ENCODE peak calls at places on chromosomes 1 and 21, in ten cellular contexts. T is progenitor cell of endocrine pancreas, M is H9, S is breast epithelium, V is colonic mucosa, L is B cell, C is cardiac fibroblast, B is astrocyte of the spinal cord, I is adrenal gland, E is kidney epithelial cell. X is an unnamed sample.

GRCh38 chr21:45373991-45374816 is 30.8 kb upstream of the COL18A1 start:
- DNase-seq in M (no peak), S (no peak), L (no peak), B (no peak), I (no peak), E (no peak), T (no peak), V (no peak), C (no peak), X (peak)

GRCh38 chr1:226978350-226979114 is 38.4 kb downstream of the COQ8A start:
- DNase-seq in L (no peak), M (peak), S (no peak), T (no peak), C (no peak), B (no peak), I (no peak), E (no peak), V (no peak), X (no peak)

GRCh38 chr1:13617108-13617507 is 33.5 kb downstream of the PDPN start:
- DNase-seq in S (no peak), L (no peak), B (no peak), M (no peak), V (no peak), C (peak), T (no peak), E (no peak), I (no peak), X (no peak)

GRCh38 chr1:201261771-201262547 is 21.3 kb upstream of the PKP1 start:
- DNase-seq in S (peak), T (no peak), C (peak), I (no peak), L (no peak), M (no peak), E (no peak), B (no peak), V (peak), X (peak)

GRCh38 chr1:156682166-156682890 is 5.1 kb upstream of the NES start:
- DNase-seq in V (no peak), T (no peak), S (no peak), M (peak), E (no peak), L (no peak), I (no peak), C (no peak), B (no peak), X (no peak)

GRCh38 chr21:46325073-46325912 is 1.3 kb downstream of the PCNT start:
- DNase-seq in V (peak), B (peak), E (no peak), M (peak), T (peak), L (no peak), C (peak), I (peak), S (peak), X (no peak)

GRCh38 chr1:75423616-75424015 is 187.3 kb downstream of the SLC44A5 start:
- DNase-seq in B (no peak), E (no peak), C (no peak), L (no peak), S (no peak), M (no peak), V (no peak), T (no peak), I (no peak), X (no peak)

GRCh38 chr1:222357252-222357651 is 190.7 kb downstream of the HHIPL2 start:
- DNase-seq in M (peak), E (no peak), I (no peak), V (no peak), L (no peak), T (no peak), S (no peak), C (no peak), B (no peak), X (no peak)

GRCh38 chr1:27726173-27726793 is 522 bp downstream of the FAM76A start:
- DNase-seq in M (peak), B (peak), T (peak), V (peak), E (no peak), I (peak), L (peak), C (peak), S (peak), X (peak)

GRCh38 chr1:192539450-192540132 is 36.0 kb upstream of the RGS1 start:
- DNase-seq in L (no peak), M (no peak), S (peak), E (peak), T (no peak), V (no peak), C (peak), B (peak), I (no peak), X (no peak)

GRCh38 chr1:112328600-112328999 is 67.4 kb upstream of the CTTNBP2NL start:
- DNase-seq in E (no peak), C (no peak), S (no peak), L (no peak), I (no peak), V (no peak), T (no peak), B (no peak), M (no peak), X (no peak)
- TF ChIP-seq CTCF in E (no peak), C (no peak), S (no peak), L (no peak), I (no peak), V (no peak), T (no peak), B (no peak), M (peak), X (no peak)

DNA sequence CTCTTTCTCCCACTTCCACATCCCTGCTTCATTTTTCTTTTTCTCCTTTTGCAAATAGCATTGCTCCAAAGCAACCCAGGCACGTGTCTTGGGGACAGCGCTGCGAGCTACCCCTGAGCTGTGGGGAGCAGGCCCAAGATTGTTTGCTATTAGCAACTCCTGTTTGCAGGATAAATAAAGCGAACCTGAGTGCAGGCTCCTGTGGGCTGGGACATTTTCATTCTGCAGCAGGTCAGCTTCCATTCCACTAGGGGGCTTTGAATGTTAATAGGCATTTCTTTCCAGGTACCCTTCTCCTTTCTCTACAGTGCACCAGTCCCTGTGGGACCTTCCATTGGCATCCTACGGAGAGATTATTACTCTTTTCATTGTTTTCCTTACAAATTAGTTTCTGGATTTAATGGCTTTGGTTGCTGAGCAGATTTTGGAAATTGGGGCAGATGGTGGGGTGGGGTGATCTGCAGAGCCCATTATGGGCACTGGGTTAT is 54.0 kb downstream of the OLFML3 start:
- DNase-seq in E (no peak), S (no peak), M (peak), C (peak), I (peak), L (no peak), B (no peak), V (no peak), T (peak), X (no peak)
- TF ChIP-seq CTCF in E (peak), S (no peak), M (peak), C (peak), I (peak), L (peak), B (peak), V (no peak), T (peak), X (peak)

GRCh38 chr1:116982319-116983004 is 19.1 kb upstream of the CD101 start:
- DNase-seq in M (peak), T (no peak), I (peak), E (no peak), C (no peak), B (no peak), V (peak), L (no peak), S (no peak), X (no peak)
- TF ChIP-seq CTCF in M (peak), T (no peak), I (no peak), E (no peak), C (no peak), B (no peak), V (no peak), L (no peak), S (no peak), X (no peak)

GRCh38 chr1:45750298-45751038 is at the start of gene IPP:
- DNase-seq in E (peak), L (peak), V (peak), M (peak), S (peak), C (peak), T (peak), B (peak), I (peak), X (peak)
- TF ChIP-seq CTCF in E (no peak), L (no peak), V (no peak), M (peak), S (no peak), C (peak), T (no peak), B (peak), I (no peak), X (peak)